ENCODE peak calls at places on chromosomes 11 and 22, in eight cellular contexts. C, U, G, S, X, F, E and D are unnamed samples.
A peak's percentile ranks its signal among the peaks of the same experiment; 100 is the strongest.

GRCh38 chr11:299951-300735 is 817 bp upstream of the IFITM5 start:
- DNase-seq in G (peak; percentile 34), F (no peak), C (no peak), E (no peak), X (no peak), U (peak; percentile 52), S (peak; percentile 20), D (no peak)

GRCh38 chr22:44497218-44497903 is 672 bp downstream of the RTL6 start:
- DNase-seq in S (peak; percentile 41), C (no peak), X (no peak), U (no peak), G (peak; percentile 45), E (no peak), F (peak; percentile 17), D (no peak)

GRCh38 chr11:64571050-64571409 is 20.0 kb upstream of the SLC22A12 start:
- DNase-seq in G (no peak), E (no peak), U (no peak), X (no peak), F (no peak), C (no peak), S (no peak), D (no peak)

GRCh38 chr22:20002098-20002497 is 14.5 kb downstream of the ARVCF start:
- DNase-seq in S (no peak), E (no peak), X (no peak), U (no peak), C (no peak), G (no peak), F (no peak), D (no peak)

GRCh38 chr11:79400717-79401330 is 40.0 kb downstream of the TENM4 start:
- DNase-seq in E (no peak), U (peak; percentile 57), X (peak; percentile 41), S (peak; percentile 42), C (peak; percentile 0), G (peak; percentile 56), F (peak; percentile 28), D (no peak)

GRCh38 chr11:20162340-20162739 is 2.1 kb upstream of the DBX1 start:
- DNase-seq in C (no peak), S (no peak), G (no peak), U (no peak), X (no peak), F (no peak), E (no peak), D (no peak)

GRCh38 chr22:39207141-39208012 is 37.4 kb downstream of the PDGFB start:
- DNase-seq in X (no peak), S (peak; percentile 26), G (peak; percentile 61), C (no peak), E (no peak), U (no peak), F (no peak), D (no peak)

GRCh38 chr11:78050964-78051831 is 12.5 kb upstream of the THRSP start:
- DNase-seq in U (no peak), G (peak; percentile 85), C (no peak), X (no peak), E (no peak), S (no peak), F (no peak), D (no peak)

GRCh38 chr11:30585892-30586250 is 282 bp downstream of the MPPED2 start:
- DNase-seq in G (no peak), X (no peak), C (no peak), F (peak; percentile 15), U (peak; percentile 78), E (no peak), S (peak; percentile 19), D (no peak)

GRCh38 chr11:68315581-68315920 is 3.2 kb downstream of the LRP5 start:
- DNase-seq in S (peak; percentile 66), U (no peak), C (no peak), G (no peak), X (no peak), F (no peak), E (no peak), D (no peak)

GRCh38 chr11:78684377-78684776 is 109.7 kb upstream of the NARS2 start:
- DNase-seq in F (no peak), X (no peak), G (no peak), E (no peak), U (no peak), S (no peak), C (no peak), D (no peak)

GRCh38 chr11:62013266-62014157 is 46.1 kb upstream of the FTH1 start:
- DNase-seq in U (no peak), E (no peak), S (peak; percentile 53), X (no peak), C (no peak), G (peak; percentile 88), F (no peak), D (no peak)

GRCh38 chr22:31977141-31977781 is 32.9 kb downstream of the YWHAH start:
- DNase-seq in G (peak; percentile 72), X (peak; percentile 84), E (peak; percentile 54), F (peak; percentile 61), U (peak; percentile 89), S (peak; percentile 94), C (peak; percentile 31), D (peak; percentile 48)

GRCh38 chr11:86174101-86175046 is 70.2 kb upstream of the EED start:
- DNase-seq in U (no peak), G (peak; percentile 99), X (no peak), E (no peak), S (no peak), C (no peak), F (no peak), D (no peak)

GRCh38 chr11:45451766-45452440 is 165.8 kb upstream of the SYT13 start:
- DNase-seq in F (no peak), C (no peak), S (no peak), E (no peak), U (no peak), G (peak; percentile 11), X (no peak), D (no peak)

GRCh38 chr22:20430641-20431519 is 6.7 kb downstream of the SCARF2 start:
- DNase-seq in U (peak; percentile 72), X (peak; percentile 56), C (no peak), S (peak; percentile 69), G (no peak), F (no peak), E (peak; percentile 31), D (no peak)